ENCODE peak calls at places on chromosome 16, in four cellular contexts. J is anterior cingulate cortex, W is SHP77, Q is neural progenitor cell. R is an unnamed sample.

GRCh38 chr16:89847930-89848297 is 19.6 kb downstream of the SPIRE2 start:
- DNase-seq in J (no peak), W (no peak), Q (no peak), R (no peak)

GRCh38 chr16:54772400-54772799 is 158.3 kb upstream of the IRX5 start:
- DNase-seq in J (no peak), W (no peak), Q (no peak), R (no peak)

GRCh38 chr16:66927918-66928649 is 2.7 kb upstream of the RRAD start:
- DNase-seq in J (no peak), W (no peak), Q (no peak), R (no peak)

GRCh38 chr16:87703071-87703470 is 62.7 kb downstream of the KLHDC4 start:
- DNase-seq in J (no peak), W (no peak), Q (no peak), R (no peak)

GRCh38 chr16:79451196-79451816 is 149.2 kb downstream of the MAF start:
- DNase-seq in J (no peak), W (no peak), Q (no peak), R (no peak)

GRCh38 chr16:4390266-4391260 is 18.9 kb downstream of the VASN start:
- DNase-seq in J (no peak), W (no peak), Q (peak), R (no peak)

GRCh38 chr16:59164461-59164860 is 430.3 kb upstream of the GOT2 start:
- DNase-seq in J (no peak), W (no peak), Q (peak), R (no peak)

GRCh38 chr16:30377812-30378235 is 3.2 kb downstream of the MYL11 start:
- DNase-seq in J (no peak), W (peak), Q (peak), R (peak)

GRCh38 chr16:54335230-54335629 is 48.6 kb upstream of the IRX3 start:
- DNase-seq in J (no peak), W (no peak), Q (no peak), R (no peak)

GRCh38 chr16:1315081-1316032 is 5.9 kb downstream of the UBE2I start:
- DNase-seq in J (no peak), W (no peak), Q (no peak), R (no peak)

GRCh38 chr16:3256146-3256875 is at the start of gene MEFV:
- DNase-seq in J (no peak), W (no peak), Q (no peak), R (no peak)

GRCh38 chr16:5865231-5865630 is 767.6 kb upstream of the EEF2KMT start:
- DNase-seq in J (no peak), W (no peak), Q (no peak), R (no peak)

GRCh38 chr16:87330257-87330624 is 13.0 kb upstream of the C16orf95 start:
- DNase-seq in J (no peak), W (no peak), Q (no peak), R (no peak)

GRCh38 chr16:18069683-18070082 is 266.9 kb downstream of the NPIPA8 start:
- DNase-seq in J (no peak), W (no peak), Q (no peak), R (no peak)

GRCh38 chr16:67546761-67547422 is 15.4 kb upstream of the CTCF start:
- DNase-seq in J (no peak), W (peak), Q (peak), R (peak)

GRCh38 chr16:85386467-85387170 is 226.5 kb upstream of the GSE1 start:
- DNase-seq in J (no peak), W (no peak), Q (no peak), R (no peak)

GRCh38 chr16:978403-978802 is 3.2 kb upstream of the SOX8 start:
- DNase-seq in J (no peak), W (no peak), Q (no peak), R (peak)

GRCh38 chr16:82867425-82867824 is 240.7 kb downstream of the CDH13 start:
- DNase-seq in J (no peak), W (no peak), Q (no peak), R (no peak)

GRCh38 chr16:87185313-87185712 is 131.9 kb downstream of the C16orf95 start:
- DNase-seq in J (no peak), W (no peak), Q (peak), R (no peak)

GRCh38 chr16:711548-712320 is 3.2 kb upstream of the METRN start:
- DNase-seq in J (peak), W (no peak), Q (peak), R (peak)

GRCh38 chr16:67155305-67156145 is 4.2 kb downstream of the TRADD start:
- DNase-seq in J (peak), W (peak), Q (peak), R (peak)

GRCh38 chr16:30115238-30115637 is 1.9 kb upstream of the GDPD3 start:
- DNase-seq in J (no peak), W (no peak), Q (no peak), R (no peak)

GRCh38 chr16:47387026-47387734 is 73.7 kb downstream of the ITFG1 start:
- DNase-seq in J (no peak), W (no peak), Q (no peak), R (no peak)

GRCh38 chr16:11005611-11005975 is 61.2 kb downstream of the CLEC16A start:
- DNase-seq in J (no peak), W (no peak), Q (no peak), R (no peak)

GRCh38 chr16:47026947-47027346 is 53.5 kb upstream of the DNAJA2 start:
- DNase-seq in J (no peak), W (no peak), Q (no peak), R (no peak)

GRCh38 chr16:70250748-70251650 is 741 bp downstream of the EXOSC6 start:
- DNase-seq in J (no peak), W (peak), Q (peak), R (peak)

GRCh38 chr16:67082891-67083290 is 26.9 kb upstream of the PHAF1 start:
- DNase-seq in J (no peak), W (no peak), Q (no peak), R (no peak)

GRCh38 chr16:83581994-83582747 is 225.6 kb upstream of the HSBP1 start:
- DNase-seq in J (no peak), W (no peak), Q (no peak), R (no peak)

GRCh38 chr16:65725156-65725845 is 603.4 kb upstream of the CDH11 start:
- DNase-seq in J (no peak), W (no peak), Q (no peak), R (no peak)

GRCh38 chr16:79469999-79470398 is 130.5 kb downstream of the MAF start:
- DNase-seq in J (no peak), W (no peak), Q (no peak), R (no peak)

GRCh38 chr16:89409161-89409711 is 81.1 kb downstream of the ANKRD11 start:
- DNase-seq in J (no peak), W (no peak), Q (no peak), R (no peak)

GRCh38 chr16:11135167-11135973 is 120.6 kb downstream of the SOCS1 start:
- DNase-seq in J (no peak), W (no peak), Q (no peak), R (no peak)

GRCh38 chr16:19524866-19525723 is 1.4 kb downstream of the CCP110 start:
- DNase-seq in J (no peak), W (peak), Q (peak), R (peak)

GRCh38 chr16:23838485-23839142 is 2.8 kb downstream of the PRKCB start:
- DNase-seq in J (no peak), W (no peak), Q (no peak), R (no peak)

GRCh38 chr16:87391324-87391949 is 699 bp upstream of the MAP1LC3B start:
- DNase-seq in J (peak), W (peak), Q (peak), R (no peak)

GRCh38 chr16:70686376-70687171 is 721 bp upstream of the MTSS2 start:
- DNase-seq in J (no peak), W (peak), Q (no peak), R (no peak)

GRCh38 chr16:52069866-52070265 is 477.1 kb downstream of the TOX3 start:
- DNase-seq in J (no peak), W (peak), Q (peak), R (peak)

R was measured in SK-N-SH.